ENCODE peak calls at places on chromosomes 5 and 9, in nine cellular contexts. One of them, this sample, is unnamed.

GRCh38 chr5:90853759-90854515 is 295.3 kb downstream of the ADGRV1 start:
- DNase-seq in left ventricle myocardium inferior: no peak
- DNase-seq in BE2C: no peak
- DNase-seq in cardiac muscle cell: no peak
- DNase-seq in Peyer's patch: no peak
- DNase-seq in mucosa of descending colon: no peak
- DNase-seq in GM23338: no peak
- DNase-seq in mammary epithelial cell: no peak
- DNase-seq in MM.1S: no peak
- DNase-seq in this sample: no peak

GRCh38 chr9:113701741-113702422 is 174.2 kb upstream of the ZNF618 start:
- DNase-seq in mammary epithelial cell: no peak
- DNase-seq in BE2C: no peak
- DNase-seq in GM23338: no peak
- DNase-seq in left ventricle myocardium inferior: no peak
- DNase-seq in cardiac muscle cell: no peak
- DNase-seq in Peyer's patch: no peak
- DNase-seq in MM.1S: no peak
- DNase-seq in mucosa of descending colon: no peak
- DNase-seq in this sample: no peak

GRCh38 chr9:27413507-27414214 is 110.4 kb upstream of the IFNK start:
- DNase-seq in Peyer's patch: no peak
- DNase-seq in mammary epithelial cell: no peak
- DNase-seq in GM23338: no peak
- DNase-seq in cardiac muscle cell: no peak
- DNase-seq in BE2C: no peak
- DNase-seq in left ventricle myocardium inferior: no peak
- DNase-seq in MM.1S: no peak
- DNase-seq in mucosa of descending colon: no peak
- DNase-seq in this sample: no peak

GRCh38 chr5:149827501-149827990 is 97.4 kb downstream of the PPARGC1B start:
- DNase-seq in mucosa of descending colon: no peak
- DNase-seq in cardiac muscle cell: no peak
- DNase-seq in left ventricle myocardium inferior: no peak
- DNase-seq in mammary epithelial cell: no peak
- DNase-seq in BE2C: no peak
- DNase-seq in GM23338: no peak
- DNase-seq in MM.1S: no peak
- DNase-seq in Peyer's patch: no peak
- DNase-seq in this sample: no peak

GRCh38 chr9:38154501-38155421 is 85.7 kb upstream of the SHB start:
- DNase-seq in cardiac muscle cell: no peak
- DNase-seq in mammary epithelial cell: peak; percentile 61
- DNase-seq in MM.1S: no peak
- DNase-seq in BE2C: peak; percentile 46
- DNase-seq in mucosa of descending colon: no peak
- DNase-seq in GM23338: no peak
- DNase-seq in left ventricle myocardium inferior: no peak
- DNase-seq in Peyer's patch: no peak
- DNase-seq in this sample: no peak

GRCh38 chr5:37739817-37740261 is 100.0 kb downstream of the GDNF start:
- DNase-seq in GM23338: no peak
- DNase-seq in BE2C: no peak
- DNase-seq in left ventricle myocardium inferior: no peak
- DNase-seq in Peyer's patch: no peak
- DNase-seq in MM.1S: no peak
- DNase-seq in cardiac muscle cell: no peak
- DNase-seq in mucosa of descending colon: no peak
- DNase-seq in mammary epithelial cell: no peak
- DNase-seq in this sample: no peak

GRCh38 chr5:144237851-144238250 is 67.2 kb downstream of the KCTD16 start:
- DNase-seq in mammary epithelial cell: no peak
- DNase-seq in Peyer's patch: no peak
- DNase-seq in GM23338: no peak
- DNase-seq in MM.1S: peak; percentile 7
- DNase-seq in BE2C: no peak
- DNase-seq in cardiac muscle cell: no peak
- DNase-seq in left ventricle myocardium inferior: no peak
- DNase-seq in mucosa of descending colon: no peak
- DNase-seq in this sample: no peak

GRCh38 chr5:54834121-54834842 is 151.1 kb downstream of the ESM1 start:
- DNase-seq in Peyer's patch: no peak
- DNase-seq in left ventricle myocardium inferior: peak; percentile 29
- DNase-seq in BE2C: no peak
- DNase-seq in GM23338: no peak
- DNase-seq in mucosa of descending colon: no peak
- DNase-seq in MM.1S: no peak
- DNase-seq in mammary epithelial cell: no peak
- DNase-seq in cardiac muscle cell: no peak
- DNase-seq in this sample: no peak

GRCh38 chr9:34823778-34824177 is 113.8 kb upstream of the CCL21 start:
- DNase-seq in mammary epithelial cell: peak; percentile 60
- DNase-seq in GM23338: no peak
- DNase-seq in BE2C: no peak
- DNase-seq in mucosa of descending colon: no peak
- DNase-seq in Peyer's patch: no peak
- DNase-seq in MM.1S: no peak
- DNase-seq in left ventricle myocardium inferior: no peak
- DNase-seq in cardiac muscle cell: no peak
- DNase-seq in this sample: no peak

GRCh38 chr5:154034944-154035343 is 3.8 kb downstream of the FAM114A2 start:
- DNase-seq in left ventricle myocardium inferior: no peak
- DNase-seq in BE2C: no peak
- DNase-seq in mammary epithelial cell: no peak
- DNase-seq in GM23338: no peak
- DNase-seq in cardiac muscle cell: no peak
- DNase-seq in MM.1S: no peak
- DNase-seq in Peyer's patch: no peak
- DNase-seq in mucosa of descending colon: no peak
- DNase-seq in this sample: no peak

GRCh38 chr5:162209005-162209605 is 141.5 kb downstream of the GABRG2 start:
- DNase-seq in MM.1S: peak; percentile 65
- DNase-seq in mucosa of descending colon: peak; percentile 40
- DNase-seq in BE2C: peak; percentile 82
- DNase-seq in GM23338: peak; percentile 84
- DNase-seq in mammary epithelial cell: peak; percentile 1
- DNase-seq in Peyer's patch: no peak
- DNase-seq in cardiac muscle cell: peak; percentile 72
- DNase-seq in left ventricle myocardium inferior: no peak
- DNase-seq in this sample: no peak

GRCh38 chr5:174109861-174110260 is 64.4 kb downstream of the NSG2 start:
- DNase-seq in mammary epithelial cell: no peak
- DNase-seq in mucosa of descending colon: no peak
- DNase-seq in Peyer's patch: no peak
- DNase-seq in cardiac muscle cell: no peak
- DNase-seq in GM23338: no peak
- DNase-seq in left ventricle myocardium inferior: no peak
- DNase-seq in MM.1S: no peak
- DNase-seq in BE2C: no peak
- DNase-seq in this sample: no peak

GRCh38 chr9:27368317-27368985 is 71.5 kb upstream of the EQTN start:
- DNase-seq in BE2C: no peak
- DNase-seq in left ventricle myocardium inferior: peak; percentile 27
- DNase-seq in MM.1S: no peak
- DNase-seq in mucosa of descending colon: no peak
- DNase-seq in mammary epithelial cell: no peak
- DNase-seq in GM23338: no peak
- DNase-seq in cardiac muscle cell: no peak
- DNase-seq in Peyer's patch: no peak
- DNase-seq in this sample: no peak

GRCh38 chr5:98173334-98173733 is 600.1 kb upstream of the RGMB start:
- DNase-seq in cardiac muscle cell: no peak
- DNase-seq in MM.1S: no peak
- DNase-seq in Peyer's patch: no peak
- DNase-seq in mammary epithelial cell: peak; percentile 73
- DNase-seq in left ventricle myocardium inferior: no peak
- DNase-seq in mucosa of descending colon: no peak
- DNase-seq in BE2C: no peak
- DNase-seq in GM23338: no peak
- DNase-seq in this sample: no peak

GRCh38 chr9:77097335-77097734 is 77.9 kb downstream of the FOXB2 start:
- DNase-seq in mammary epithelial cell: no peak
- DNase-seq in MM.1S: no peak
- DNase-seq in Peyer's patch: no peak
- DNase-seq in GM23338: no peak
- DNase-seq in mucosa of descending colon: no peak
- DNase-seq in BE2C: no peak
- DNase-seq in left ventricle myocardium inferior: no peak
- DNase-seq in cardiac muscle cell: no peak
- DNase-seq in this sample: no peak

GRCh38 chr9:103530934-103531333 is 535.8 kb downstream of the CYLC2 start:
- DNase-seq in mucosa of descending colon: no peak
- DNase-seq in GM23338: no peak
- DNase-seq in BE2C: no peak
- DNase-seq in MM.1S: no peak
- DNase-seq in left ventricle myocardium inferior: no peak
- DNase-seq in cardiac muscle cell: no peak
- DNase-seq in Peyer's patch: no peak
- DNase-seq in mammary epithelial cell: no peak
- DNase-seq in this sample: no peak

GRCh38 chr9:97786341-97786740 is 66.7 kb upstream of the FOXE1 start:
- DNase-seq in mammary epithelial cell: no peak
- DNase-seq in BE2C: no peak
- DNase-seq in left ventricle myocardium inferior: no peak
- DNase-seq in Peyer's patch: no peak
- DNase-seq in cardiac muscle cell: no peak
- DNase-seq in GM23338: peak; percentile 34
- DNase-seq in MM.1S: no peak
- DNase-seq in mucosa of descending colon: no peak
- DNase-seq in this sample: no peak

GRCh38 chr5:851076-851475 is 290 bp upstream of the ZDHHC11 start:
- DNase-seq in mucosa of descending colon: no peak
- DNase-seq in BE2C: no peak
- DNase-seq in cardiac muscle cell: no peak
- DNase-seq in left ventricle myocardium inferior: no peak
- DNase-seq in Peyer's patch: no peak
- DNase-seq in mammary epithelial cell: no peak
- DNase-seq in MM.1S: no peak
- DNase-seq in GM23338: no peak
- DNase-seq in this sample: no peak

GRCh38 chr9:87479801-87480201 is 17.9 kb upstream of the DAPK1 start:
- DNase-seq in cardiac muscle cell: no peak
- DNase-seq in mucosa of descending colon: peak; percentile 28
- DNase-seq in BE2C: no peak
- DNase-seq in GM23338: no peak
- DNase-seq in mammary epithelial cell: peak; percentile 7
- DNase-seq in Peyer's patch: no peak
- DNase-seq in MM.1S: peak; percentile 33
- DNase-seq in left ventricle myocardium inferior: no peak
- DNase-seq in this sample: peak; percentile 70

DNA sequence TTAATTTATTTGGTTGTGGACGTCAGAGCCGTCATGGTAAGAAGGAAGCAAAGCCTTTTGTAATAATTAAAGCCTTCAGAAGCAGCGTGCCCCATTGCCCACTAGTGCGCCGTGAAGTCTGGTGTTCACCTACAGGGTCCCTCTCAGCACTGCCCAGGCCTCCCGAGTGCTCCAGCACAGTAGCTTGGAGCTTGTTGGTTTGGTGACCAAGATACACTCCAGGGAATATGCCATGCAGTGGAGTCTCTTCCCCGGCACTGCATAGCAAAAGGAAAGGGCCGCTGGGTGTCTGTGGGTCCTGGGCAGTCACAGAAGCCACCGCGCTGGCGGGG is 478 bp upstream of the SYK start:
- DNase-seq in cardiac muscle cell: no peak
- DNase-seq in MM.1S: no peak
- DNase-seq in mucosa of descending colon: no peak
- DNase-seq in Peyer's patch: peak; percentile 40
- DNase-seq in left ventricle myocardium inferior: no peak
- DNase-seq in BE2C: no peak
- DNase-seq in mammary epithelial cell: no peak
- DNase-seq in GM23338: no peak
- DNase-seq in this sample: no peak
- H3K4me3 ChIP-seq in cardiac muscle cell: peak overlapping the region; percentile 31
- H3K4me3 ChIP-seq in MM.1S: peak overlapping the region; percentile 83
- H3K4me3 ChIP-seq in mucosa of descending colon: peak overlapping the region; percentile 22
- H3K4me3 ChIP-seq in Peyer's patch: peak overlapping the region; percentile 78
- H3K4me3 ChIP-seq in left ventricle myocardium inferior: peak overlapping the region; percentile 59
- H3K4me3 ChIP-seq in BE2C: no peak overlapping the region
- H3K4me3 ChIP-seq in mammary epithelial cell: peak overlapping the region; percentile 57
- H3K4me3 ChIP-seq in GM23338: peak overlapping the region; percentile 78
- H3K4me3 ChIP-seq in this sample: peak overlapping the region; percentile 77

DNA sequence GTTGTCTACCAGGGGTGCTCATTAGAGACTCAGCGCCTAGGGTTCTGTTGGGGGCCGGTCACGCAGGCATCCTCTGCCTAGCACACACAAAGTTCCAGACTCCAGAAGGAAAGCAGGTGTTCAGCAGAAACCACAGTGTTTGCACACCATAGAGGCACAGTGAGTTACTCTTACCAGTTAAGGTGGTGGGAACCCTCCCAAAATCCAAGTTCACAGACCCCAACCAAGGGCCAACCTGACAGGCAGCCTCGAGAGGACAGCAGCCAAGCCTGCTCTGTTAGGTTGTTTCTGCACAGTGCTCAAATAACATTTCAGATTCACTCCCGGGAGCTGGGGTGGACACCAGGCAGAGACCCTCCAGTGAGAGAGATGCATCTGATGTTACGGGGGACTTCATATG is 36.2 kb downstream of the SECISBP2 start:
- DNase-seq in mucosa of descending colon: no peak
- DNase-seq in mammary epithelial cell: no peak
- DNase-seq in Peyer's patch: no peak
- DNase-seq in BE2C: no peak
- DNase-seq in GM23338: no peak
- DNase-seq in left ventricle myocardium inferior: no peak
- DNase-seq in MM.1S: no peak
- DNase-seq in cardiac muscle cell: no peak
- DNase-seq in this sample: no peak
- H3K36me3 ChIP-seq in mucosa of descending colon: peaks cover 8% of the 10 kb centered on the region
- H3K36me3 ChIP-seq in mammary epithelial cell: peaks cover 5% of the 10 kb centered on the region
- H3K36me3 ChIP-seq in Peyer's patch: no peaks in the 10 kb centered on the region
- H3K36me3 ChIP-seq in BE2C: peaks cover 83% of the 10 kb centered on the region
- H3K36me3 ChIP-seq in GM23338: peaks cover 51% of the 10 kb centered on the region
- H3K36me3 ChIP-seq in left ventricle myocardium inferior: peaks cover 97% of the 10 kb centered on the region
- H3K36me3 ChIP-seq in MM.1S: peaks cover 27% of the 10 kb centered on the region
- H3K36me3 ChIP-seq in cardiac muscle cell: peaks cover 40% of the 10 kb centered on the region
- H3K36me3 ChIP-seq in this sample: peaks cover 49% of the 10 kb centered on the region

GRCh38 chr9:95058795-95059386 is 258.6 kb downstream of the FANCC start:
- DNase-seq in left ventricle myocardium inferior: no peak
- DNase-seq in cardiac muscle cell: no peak
- DNase-seq in GM23338: no peak
- DNase-seq in mucosa of descending colon: no peak
- DNase-seq in MM.1S: no peak
- DNase-seq in Peyer's patch: no peak
- DNase-seq in BE2C: no peak
- DNase-seq in mammary epithelial cell: no peak
- DNase-seq in this sample: no peak
- H3K4me3 ChIP-seq in left ventricle myocardium inferior: peak overlapping the region; percentile 55
- H3K4me3 ChIP-seq in cardiac muscle cell: no peak overlapping the region
- H3K4me3 ChIP-seq in GM23338: no peak overlapping the region
- H3K4me3 ChIP-seq in mucosa of descending colon: no peak overlapping the region
- H3K4me3 ChIP-seq in MM.1S: no peak overlapping the region
- H3K4me3 ChIP-seq in Peyer's patch: no peak overlapping the region
- H3K4me3 ChIP-seq in BE2C: no peak overlapping the region
- H3K4me3 ChIP-seq in mammary epithelial cell: no peak overlapping the region
- H3K4me3 ChIP-seq in this sample: no peak overlapping the region

GRCh38 chr9:128911529-128912035 is 9.2 kb upstream of the PHYHD1 start:
- DNase-seq in mucosa of descending colon: peak; percentile 39
- DNase-seq in Peyer's patch: no peak
- DNase-seq in MM.1S: no peak
- DNase-seq in BE2C: peak; percentile 34
- DNase-seq in left ventricle myocardium inferior: peak; percentile 78
- DNase-seq in GM23338: peak; percentile 28
- DNase-seq in mammary epithelial cell: no peak
- DNase-seq in cardiac muscle cell: peak; percentile 41
- DNase-seq in this sample: no peak
- H3K36me3 ChIP-seq in mucosa of descending colon: peaks cover 7% of the 10 kb centered on the region
- H3K36me3 ChIP-seq in Peyer's patch: no peaks in the 10 kb centered on the region
- H3K36me3 ChIP-seq in MM.1S: peaks cover 6% of the 10 kb centered on the region
- H3K36me3 ChIP-seq in BE2C: peaks cover 47% of the 10 kb centered on the region
- H3K36me3 ChIP-seq in left ventricle myocardium inferior: peaks cover 52% of the 10 kb centered on the region
- H3K36me3 ChIP-seq in GM23338: peaks cover 5% of the 10 kb centered on the region
- H3K36me3 ChIP-seq in mammary epithelial cell: peaks cover 36% of the 10 kb centered on the region
- H3K36me3 ChIP-seq in cardiac muscle cell: peaks cover 12% of the 10 kb centered on the region
- H3K36me3 ChIP-seq in this sample: peaks cover 27% of the 10 kb centered on the region

This sample was measured in GM06990.